ENCODE peak calls at places on chromosomes 5 and 9, in eight cellular contexts. One of them, this sample, is unnamed. For H3K27me3, the result is how much of the 10 kb centered on the place peaks cover.

GRCh38 chr9:26802921-26803320 is 89.7 kb downstream of the CAAP1 start:
- DNase-seq in psoas muscle: no peak
- DNase-seq in brain microvascular endothelial cell: no peak
- DNase-seq in cardiac muscle cell: no peak
- DNase-seq in H9: no peak
- DNase-seq in GM12878: no peak
- DNase-seq in upper lobe of right lung: no peak
- DNase-seq in ovary: no peak
- DNase-seq in this sample: no peak

GRCh38 chr5:90134892-90135291 is 274.7 kb downstream of the CETN3 start:
- DNase-seq in psoas muscle: peak
- DNase-seq in brain microvascular endothelial cell: peak
- DNase-seq in cardiac muscle cell: no peak
- DNase-seq in H9: no peak
- DNase-seq in GM12878: no peak
- DNase-seq in upper lobe of right lung: no peak
- DNase-seq in ovary: peak
- DNase-seq in this sample: peak

GRCh38 chr5:167352801-167353200 is 938.6 kb upstream of the WWC1 start:
- DNase-seq in psoas muscle: no peak
- DNase-seq in brain microvascular endothelial cell: no peak
- DNase-seq in cardiac muscle cell: no peak
- DNase-seq in H9: no peak
- DNase-seq in GM12878: no peak
- DNase-seq in upper lobe of right lung: no peak
- DNase-seq in ovary: no peak
- DNase-seq in this sample: no peak

GRCh38 chr9:18493361-18494015 is 19.5 kb downstream of the ADAMTSL1 start:
- DNase-seq in psoas muscle: no peak
- DNase-seq in brain microvascular endothelial cell: peak
- DNase-seq in cardiac muscle cell: no peak
- DNase-seq in H9: no peak
- DNase-seq in GM12878: no peak
- DNase-seq in upper lobe of right lung: no peak
- DNase-seq in ovary: no peak
- DNase-seq in this sample: no peak

GRCh38 chr9:21969011-21969935 is 24.9 kb downstream of the CDKN2A start:
- DNase-seq in psoas muscle: no peak
- DNase-seq in brain microvascular endothelial cell: no peak
- DNase-seq in cardiac muscle cell: peak
- DNase-seq in H9: peak
- DNase-seq in GM12878: no peak
- DNase-seq in upper lobe of right lung: no peak
- DNase-seq in ovary: no peak
- DNase-seq in this sample: no peak

GRCh38 chr9:131585375-131585774 is 40.1 kb downstream of the PRRT1B start:
- DNase-seq in psoas muscle: no peak
- DNase-seq in brain microvascular endothelial cell: no peak
- DNase-seq in cardiac muscle cell: no peak
- DNase-seq in H9: no peak
- DNase-seq in GM12878: no peak
- DNase-seq in upper lobe of right lung: no peak
- DNase-seq in ovary: no peak
- DNase-seq in this sample: no peak

GRCh38 chr9:21812415-21812814 is 10.0 kb downstream of the MTAP start:
- DNase-seq in psoas muscle: no peak
- DNase-seq in brain microvascular endothelial cell: no peak
- DNase-seq in cardiac muscle cell: no peak
- DNase-seq in H9: no peak
- DNase-seq in GM12878: no peak
- DNase-seq in upper lobe of right lung: no peak
- DNase-seq in ovary: no peak
- DNase-seq in this sample: no peak

GRCh38 chr5:151589878-151590570 is 1.1 kb downstream of the FAT2 start:
- DNase-seq in psoas muscle: no peak
- DNase-seq in brain microvascular endothelial cell: no peak
- DNase-seq in cardiac muscle cell: no peak
- DNase-seq in H9: no peak
- DNase-seq in GM12878: no peak
- DNase-seq in upper lobe of right lung: no peak
- DNase-seq in ovary: no peak
- DNase-seq in this sample: no peak

GRCh38 chr9:108562176-108562575 is 293.6 kb downstream of the ACTL7B start:
- DNase-seq in psoas muscle: no peak
- DNase-seq in brain microvascular endothelial cell: no peak
- DNase-seq in cardiac muscle cell: no peak
- DNase-seq in H9: no peak
- DNase-seq in GM12878: no peak
- DNase-seq in upper lobe of right lung: no peak
- DNase-seq in ovary: no peak
- DNase-seq in this sample: no peak

GRCh38 chr5:176780951-176781350 is 29.4 kb upstream of the UNC5A start:
- DNase-seq in psoas muscle: no peak
- DNase-seq in brain microvascular endothelial cell: no peak
- DNase-seq in cardiac muscle cell: peak
- DNase-seq in H9: peak
- DNase-seq in GM12878: no peak
- DNase-seq in upper lobe of right lung: peak
- DNase-seq in ovary: no peak
- DNase-seq in this sample: peak

GRCh38 chr5:176780071-176780850 is 30.1 kb upstream of the UNC5A start:
- DNase-seq in psoas muscle: no peak
- DNase-seq in brain microvascular endothelial cell: no peak
- DNase-seq in cardiac muscle cell: no peak
- DNase-seq in H9: peak
- DNase-seq in GM12878: no peak
- DNase-seq in upper lobe of right lung: peak
- DNase-seq in ovary: no peak
- DNase-seq in this sample: peak

GRCh38 chr5:176779537-176779936 is 30.8 kb upstream of the UNC5A start:
- DNase-seq in psoas muscle: no peak
- DNase-seq in brain microvascular endothelial cell: no peak
- DNase-seq in cardiac muscle cell: no peak
- DNase-seq in H9: peak
- DNase-seq in GM12878: no peak
- DNase-seq in upper lobe of right lung: peak
- DNase-seq in ovary: no peak
- DNase-seq in this sample: no peak

GRCh38 chr5:176784218-176785165 is 25.9 kb upstream of the UNC5A start:
- DNase-seq in psoas muscle: no peak
- DNase-seq in brain microvascular endothelial cell: peak
- DNase-seq in cardiac muscle cell: no peak
- DNase-seq in H9: peak
- DNase-seq in GM12878: no peak
- DNase-seq in upper lobe of right lung: peak
- DNase-seq in ovary: no peak
- DNase-seq in this sample: peak

DNA sequence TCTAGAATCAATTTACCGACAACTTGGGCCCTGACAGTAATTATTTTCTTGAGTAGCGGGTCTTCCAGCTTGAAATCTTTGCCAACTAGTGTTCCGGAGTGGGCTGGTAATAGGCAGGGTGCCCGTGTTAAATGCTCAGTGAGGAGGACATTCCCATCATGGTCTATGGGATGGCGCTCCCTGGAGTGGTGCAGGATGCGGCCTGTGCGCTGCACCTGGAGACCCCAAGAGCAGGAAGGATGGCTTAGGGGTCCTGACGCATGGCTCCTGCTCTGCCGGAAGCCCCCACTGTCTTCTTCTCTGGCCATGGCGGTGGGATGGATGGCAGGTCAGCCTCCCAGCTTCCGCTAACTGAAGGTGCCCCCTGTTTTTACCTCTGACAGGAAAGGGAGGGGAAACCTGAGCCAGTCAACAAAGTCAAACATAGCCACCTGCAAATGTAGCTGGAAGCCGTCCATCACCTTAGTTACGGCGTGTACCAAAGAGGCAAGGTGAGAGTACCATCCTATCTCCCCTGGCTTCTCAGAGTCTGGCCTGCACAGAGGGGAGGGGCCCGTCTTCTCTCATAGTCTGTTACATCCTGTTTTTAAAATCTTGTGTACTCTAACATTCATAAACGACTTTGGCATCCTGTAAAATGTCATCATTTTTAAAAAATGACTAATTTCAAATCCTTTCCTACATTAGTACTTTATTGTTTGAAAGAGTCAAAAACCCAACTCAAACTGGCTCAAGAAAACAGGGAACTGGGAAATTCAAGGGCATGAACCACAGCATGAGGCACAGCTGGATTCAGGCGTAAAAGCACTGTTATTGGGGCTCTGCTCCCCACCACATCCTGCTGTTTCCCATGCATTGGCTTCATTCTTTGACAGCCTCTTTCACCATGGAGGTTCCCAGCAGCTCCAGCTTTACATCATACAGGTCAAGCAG is 28.5 kb upstream of the UNC5A start:
- DNase-seq in psoas muscle: no peak
- DNase-seq in brain microvascular endothelial cell: no peak
- DNase-seq in cardiac muscle cell: no peak
- DNase-seq in H9: peak
- DNase-seq in GM12878: no peak
- DNase-seq in upper lobe of right lung: peak
- DNase-seq in ovary: no peak
- DNase-seq in this sample: no peak
- H3K27ac ChIP-seq in psoas muscle: no peak
- H3K27ac ChIP-seq in brain microvascular endothelial cell: no peak
- H3K27ac ChIP-seq in cardiac muscle cell: no peak
- H3K27ac ChIP-seq in H9: no peak
- H3K27ac ChIP-seq in GM12878: no peak
- H3K27ac ChIP-seq in upper lobe of right lung: no peak
- H3K27ac ChIP-seq in ovary: no peak
- H3K27ac ChIP-seq in this sample: no peak

GRCh38 chr9:121483473-121484031 is 16.1 kb downstream of the GGTA1 start:
- DNase-seq in psoas muscle: no peak
- DNase-seq in brain microvascular endothelial cell: no peak
- DNase-seq in cardiac muscle cell: no peak
- DNase-seq in H9: no peak
- DNase-seq in GM12878: no peak
- DNase-seq in upper lobe of right lung: no peak
- DNase-seq in ovary: no peak
- DNase-seq in this sample: no peak
- H3K27me3 ChIP-seq in psoas muscle: under half
- H3K27me3 ChIP-seq in brain microvascular endothelial cell: under half
- H3K27me3 ChIP-seq in cardiac muscle cell: under half
- H3K27me3 ChIP-seq in H9: under half
- H3K27me3 ChIP-seq in GM12878: under half
- H3K27me3 ChIP-seq in upper lobe of right lung: under half
- H3K27me3 ChIP-seq in ovary: under half
- H3K27me3 ChIP-seq in this sample: under half

DNA sequence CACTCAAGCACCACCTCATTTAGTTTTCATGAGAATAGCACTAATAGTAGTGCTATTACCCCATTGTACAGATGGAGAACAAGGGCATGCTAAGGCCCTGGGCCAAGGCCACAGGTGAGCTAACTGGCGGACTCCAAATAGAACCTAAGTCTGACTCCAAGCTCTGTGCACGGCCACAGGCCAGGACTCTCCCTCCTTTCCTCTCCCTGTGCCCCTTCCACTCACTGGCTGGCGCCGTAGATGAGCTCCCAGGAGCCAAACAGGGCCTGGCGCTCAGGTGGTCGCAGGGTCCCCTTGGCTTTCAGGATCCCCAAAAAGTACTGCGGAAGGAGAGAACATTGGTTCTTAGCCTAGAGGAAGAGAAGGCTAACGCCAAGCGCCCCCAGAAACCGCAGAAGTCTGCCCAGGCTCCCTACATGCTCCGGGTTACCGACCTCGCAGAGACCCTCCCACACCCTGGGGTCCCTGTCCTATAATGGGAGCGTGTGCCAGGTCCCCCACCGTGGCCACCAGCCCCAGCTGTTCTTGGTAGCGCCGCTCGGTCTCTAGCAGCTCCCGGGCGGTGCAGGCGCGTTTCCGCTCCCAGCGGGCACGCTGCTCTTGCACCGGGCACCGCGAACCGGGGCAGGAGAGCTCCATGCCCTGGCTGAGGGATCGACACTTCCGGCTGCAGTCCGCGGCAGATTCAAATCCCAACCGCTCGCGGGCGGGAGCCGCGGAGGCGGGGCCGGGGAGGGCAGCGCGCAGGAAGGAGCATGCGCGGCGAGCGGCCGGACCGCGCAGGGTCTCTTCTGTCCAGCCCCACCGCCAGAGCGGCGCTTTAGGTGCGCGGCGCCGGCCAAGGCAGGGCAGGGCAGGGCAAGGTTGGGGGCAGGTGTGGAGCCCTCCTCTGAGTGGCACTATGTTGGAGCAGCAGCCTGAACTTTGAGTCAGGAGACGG is at the start of gene ARHGEF39:
- DNase-seq in psoas muscle: peak
- DNase-seq in brain microvascular endothelial cell: peak
- DNase-seq in cardiac muscle cell: peak
- DNase-seq in H9: peak
- DNase-seq in GM12878: no peak
- DNase-seq in upper lobe of right lung: peak
- DNase-seq in ovary: peak
- DNase-seq in this sample: peak
- TF ChIP-seq CTCF in psoas muscle: no peak
- TF ChIP-seq CTCF in brain microvascular endothelial cell: peak
- TF ChIP-seq CTCF in cardiac muscle cell: peak
- TF ChIP-seq CTCF in H9: peak
- TF ChIP-seq CTCF in GM12878: peak
- TF ChIP-seq CTCF in upper lobe of right lung: peak
- TF ChIP-seq CTCF in ovary: no peak
- TF ChIP-seq CTCF in this sample: peak

GRCh38 chr9:119873877-119874276 is 504.6 kb upstream of the BRINP1 start:
- DNase-seq in psoas muscle: no peak
- DNase-seq in brain microvascular endothelial cell: no peak
- DNase-seq in cardiac muscle cell: no peak
- DNase-seq in H9: no peak
- DNase-seq in GM12878: no peak
- DNase-seq in upper lobe of right lung: no peak
- DNase-seq in ovary: no peak
- DNase-seq in this sample: no peak
- H3K27ac ChIP-seq in psoas muscle: no peak
- H3K27ac ChIP-seq in brain microvascular endothelial cell: no peak
- H3K27ac ChIP-seq in cardiac muscle cell: no peak
- H3K27ac ChIP-seq in H9: no peak
- H3K27ac ChIP-seq in GM12878: no peak
- H3K27ac ChIP-seq in upper lobe of right lung: no peak
- H3K27ac ChIP-seq in ovary: no peak
- H3K27ac ChIP-seq in this sample: no peak

DNA sequence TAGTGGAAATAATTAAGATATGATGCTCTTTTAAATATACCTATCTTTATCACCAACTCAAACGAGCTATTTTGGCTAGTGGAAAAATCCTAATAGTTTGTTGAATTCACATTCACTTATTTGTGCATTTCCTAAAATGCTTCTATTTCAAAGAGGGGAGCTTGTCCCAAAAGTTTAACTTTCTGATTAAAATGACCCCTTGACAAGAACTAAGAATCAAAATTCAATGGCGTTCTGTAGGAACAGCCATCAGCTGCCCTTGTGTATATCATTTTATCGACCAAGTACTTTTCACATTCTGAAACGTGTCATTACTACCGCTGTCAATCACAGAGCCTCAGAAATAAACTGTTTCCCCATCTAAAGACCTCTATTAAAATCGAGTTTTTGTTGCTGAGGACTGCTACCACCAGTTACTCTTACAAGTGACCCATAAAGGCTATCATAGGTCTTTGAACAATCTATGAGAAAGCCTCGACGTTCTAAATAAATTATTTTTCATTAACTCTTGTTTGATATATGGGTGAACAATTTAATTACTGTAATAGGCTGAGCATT is 1.5 kb upstream of the FOXD1 start:
- DNase-seq in psoas muscle: no peak
- DNase-seq in brain microvascular endothelial cell: no peak
- DNase-seq in cardiac muscle cell: no peak
- DNase-seq in H9: no peak
- DNase-seq in GM12878: no peak
- DNase-seq in upper lobe of right lung: no peak
- DNase-seq in ovary: no peak
- DNase-seq in this sample: no peak
- H3K27me3 ChIP-seq in psoas muscle: under half
- H3K27me3 ChIP-seq in brain microvascular endothelial cell: under half
- H3K27me3 ChIP-seq in cardiac muscle cell: half or more
- H3K27me3 ChIP-seq in H9: half or more
- H3K27me3 ChIP-seq in GM12878: under half
- H3K27me3 ChIP-seq in upper lobe of right lung: half or more
- H3K27me3 ChIP-seq in ovary: under half
- H3K27me3 ChIP-seq in this sample: half or more